ENCODE peak calls at places on chromosome 22, in five cellular contexts. Z, K, J, H and P are unnamed samples.

GRCh38 chr22:33903012-33903411 is 17.3 kb downstream of the LARGE1 start:
- DNase-seq in J (no peak), Z (no peak), H (no peak), K (no peak), P (no peak)

GRCh38 chr22:39960791-39961746 is 872 bp downstream of the TMA7B start:
- DNase-seq in Z (no peak), K (no peak), J (peak; percentile 98), H (no peak), P (peak; percentile 91)

GRCh38 chr22:19815823-19816290 is 38.8 kb downstream of the GNB1L start:
- DNase-seq in K (no peak), Z (no peak), J (no peak), H (no peak), P (no peak)

GRCh38 chr22:35448552-35448922 is 48.6 kb downstream of the MCM5 start:
- DNase-seq in J (no peak), H (no peak), K (no peak), Z (no peak), P (no peak)

GRCh38 chr22:35275580-35275979 is 18.3 kb downstream of the HMGXB4 start:
- DNase-seq in Z (no peak), J (peak; percentile 34), H (no peak), K (no peak), P (no peak)

GRCh38 chr22:43393132-43393844 is 18.5 kb upstream of the MPPED1 start:
- DNase-seq in H (no peak), Z (no peak), J (no peak), K (peak; percentile 60), P (no peak)

GRCh38 chr22:19621372-19622060 is 92.8 kb upstream of the SEPTIN5 start:
- DNase-seq in Z (no peak), J (no peak), K (no peak), H (no peak), P (no peak)

GRCh38 chr22:45722006-45722405 is 50.4 kb downstream of the ATXN10 start:
- DNase-seq in K (no peak), H (no peak), Z (no peak), J (no peak), P (no peak)

GRCh38 chr22:27110985-27111451 is 453.6 kb downstream of the MIAT start:
- DNase-seq in K (no peak), H (no peak), J (peak; percentile 22), Z (peak; percentile 49), P (no peak)

GRCh38 chr22:38570841-38571364 is 920 bp upstream of the DMC1 start:
- DNase-seq in Z (peak; percentile 62), J (no peak), K (peak; percentile 55), H (peak; percentile 54), P (peak; percentile 16)

GRCh38 chr22:24810043-24810749 is 4.2 kb downstream of the SGSM1 start:
- DNase-seq in K (peak; percentile 62), Z (no peak), H (no peak), J (no peak), P (no peak)

GRCh38 chr22:19766235-19766505 is 5.6 kb downstream of the TBX1 start:
- DNase-seq in J (no peak), K (no peak), Z (no peak), H (no peak), P (no peak)

GRCh38 chr22:43923191-43923590 is 414 bp upstream of the PNPLA3 start:
- DNase-seq in J (peak; percentile 7), K (no peak), H (no peak), Z (no peak), P (no peak)

GRCh38 chr22:30270841-30271240 is 4.2 kb upstream of the OSM start:
- DNase-seq in H (no peak), Z (no peak), K (no peak), J (peak; percentile 95), P (no peak)

GRCh38 chr22:44347098-44347497 is 34.3 kb upstream of the SHISAL1 start:
- DNase-seq in J (no peak), Z (no peak), K (no peak), H (no peak), P (no peak)

GRCh38 chr22:24819941-24820461 is 14.0 kb downstream of the SGSM1 start:
- DNase-seq in J (no peak), H (peak; percentile 75), K (no peak), Z (no peak), P (no peak)